ENCODE peak calls at places on chromosome 2, in four cellular contexts. F, O, T and H are unnamed samples.

GRCh38 chr2:60097298-60097697 is 456.2 kb downstream of the BCL11A start:
- DNase-seq in F (no peak), O (no peak), T (no peak), H (no peak)

GRCh38 chr2:196274387-196274809 is 103.0 kb upstream of the STK17B start:
- DNase-seq in F (no peak), O (peak), T (peak), H (peak)

GRCh38 chr2:241289053-241289452 is 26.4 kb downstream of the HDLBP start:
- DNase-seq in F (no peak), O (no peak), T (no peak), H (no peak)

GRCh38 chr2:219506802-219507554 is 7.3 kb upstream of the ASIC4 start:
- DNase-seq in F (no peak), O (no peak), T (peak), H (no peak)

GRCh38 chr2:75560022-75560767 is 544 bp downstream of the EVA1A start:
- DNase-seq in F (no peak), O (no peak), T (peak), H (peak)

GRCh38 chr2:12769492-12770105 is 52.9 kb downstream of the TRIB2 start:
- DNase-seq in F (peak), O (peak), T (no peak), H (no peak)

GRCh38 chr2:169221745-169222369 is 140.5 kb downstream of the LRP2 start:
- DNase-seq in F (peak), O (no peak), T (peak), H (no peak)

GRCh38 chr2:120287183-120288015 is 34.7 kb downstream of the RALB start:
- DNase-seq in F (peak), O (no peak), T (peak), H (no peak)

GRCh38 chr2:240624950-240625621 is at the start of gene GPR35:
- DNase-seq in F (peak), O (peak), T (peak), H (no peak)